ENCODE peak calls at places on chromosomes 6 and 20, in eight cellular contexts. A is left ventricle myocardium inferior, V is HFFc6, M is cardiac muscle cell, Y is PC-3, L is type B pancreatic cell, Z is RWPE1, B is cardiac fibroblast. E is an unnamed sample.

GRCh38 chr20:36802326-36803223 is 29.0 kb upstream of the DSN1 start:
- DNase-seq in M (no peak), V (peak), Y (peak), L (no peak), B (peak), Z (no peak), A (no peak), E (no peak)

GRCh38 chr6:158813032-158813431 is 6.1 kb downstream of the EZR start:
- DNase-seq in Z (no peak), Y (no peak), L (no peak), V (no peak), M (no peak), A (no peak), B (no peak), E (no peak)

GRCh38 chr6:2310042-2310441 is 64.6 kb upstream of the GMDS start:
- DNase-seq in Z (no peak), M (no peak), Y (no peak), V (no peak), B (no peak), L (no peak), A (no peak), E (no peak)

GRCh38 chr6:67300430-67301040 is 1334.5 kb upstream of the ADGRB3 start:
- DNase-seq in A (no peak), M (no peak), Z (no peak), L (no peak), B (no peak), Y (no peak), V (no peak), E (no peak)

GRCh38 chr6:42429836-42430235 is 21.9 kb downstream of the TRERF1 start:
- DNase-seq in Z (no peak), M (no peak), L (no peak), A (no peak), Y (no peak), B (no peak), V (no peak), E (no peak)

GRCh38 chr6:47464052-47464451 is 13.5 kb upstream of the CD2AP start:
- DNase-seq in B (no peak), L (no peak), A (no peak), M (no peak), Z (no peak), Y (peak), V (no peak), E (no peak)

GRCh38 chr20:43941476-43942212 is 27.0 kb downstream of the TOX2 start:
- DNase-seq in A (no peak), B (peak), L (no peak), V (no peak), M (no peak), Z (peak), Y (peak), E (no peak)

GRCh38 chr6:2480267-2480966 is 235.0 kb upstream of the GMDS start:
- DNase-seq in M (no peak), B (no peak), V (no peak), A (peak), L (no peak), Z (no peak), Y (no peak), E (no peak)

GRCh38 chr6:71678081-71678480 is 208.3 kb upstream of the RIMS1 start:
- DNase-seq in Z (no peak), Y (no peak), A (no peak), B (no peak), V (no peak), M (no peak), L (no peak), E (no peak)

GRCh38 chr20:21105429-21106170 is 558 bp downstream of the LINC00237 start:
- DNase-seq in M (no peak), A (no peak), L (peak), Z (no peak), Y (no peak), V (peak), B (no peak), E (peak)

GRCh38 chr6:37347177-37348145 is 6.3 kb upstream of the RNF8 start:
- DNase-seq in Z (no peak), L (no peak), B (no peak), M (no peak), A (no peak), Y (no peak), V (no peak), E (no peak)

GRCh38 chr20:15012551-15012950 is 675.1 kb upstream of the FLRT3 start:
- DNase-seq in V (no peak), Z (no peak), M (no peak), A (no peak), Y (no peak), L (no peak), B (no peak), E (peak)

GRCh38 chr6:94462231-94462630 is 1042.9 kb upstream of the EPHA7 start:
- DNase-seq in B (no peak), V (no peak), M (no peak), A (no peak), L (no peak), Y (no peak), Z (no peak), E (no peak)

GRCh38 chr6:27684264-27685211 is 211.6 kb upstream of the ZNF184 start:
- DNase-seq in Y (peak), B (peak), L (no peak), M (peak), Z (peak), V (peak), A (no peak), E (peak)

DNA sequence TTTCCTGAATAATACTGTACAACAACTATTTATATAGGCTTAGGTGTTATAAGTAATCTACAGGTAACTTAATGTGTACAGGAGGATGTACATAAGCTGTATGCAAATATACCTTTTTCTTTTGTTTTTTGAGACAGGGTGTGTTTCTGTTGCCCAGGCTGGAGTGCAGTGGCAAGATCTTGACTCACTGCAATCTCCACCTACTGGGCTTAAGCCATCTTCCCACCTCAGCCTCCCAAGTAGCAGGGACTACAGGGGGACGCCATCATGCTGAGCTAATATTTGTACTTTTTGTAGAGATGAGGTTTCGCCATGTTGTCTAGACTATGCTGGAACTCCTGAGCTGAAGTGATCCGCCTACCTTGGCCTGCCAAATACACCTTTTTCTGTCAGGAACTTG is 191.7 kb upstream of the ZNF217 start:
- DNase-seq in B (no peak), Z (no peak), A (no peak), Y (peak), M (no peak), V (no peak), L (no peak), E (no peak)
- TF ChIP-seq CTCF in B (no peak), Z (no peak), A (no peak), Y (no peak), M (no peak), V (no peak), L (no peak), E (no peak)

GRCh38 chr6:63097222-63097621 is 114.0 kb upstream of the FKBP1C start:
- DNase-seq in L (no peak), V (no peak), Y (no peak), B (no peak), Z (no peak), A (no peak), M (no peak), E (no peak)

GRCh38 chr6:63100066-63100465 is 111.2 kb upstream of the FKBP1C start:
- DNase-seq in V (no peak), M (no peak), A (no peak), L (no peak), B (no peak), Y (no peak), Z (no peak), E (no peak)

GRCh38 chr6:63094947-63095346 is 116.3 kb upstream of the FKBP1C start:
- DNase-seq in L (no peak), V (no peak), Z (no peak), A (no peak), Y (no peak), M (no peak), B (no peak), E (no peak)
- TF ChIP-seq CTCF in L (no peak), V (no peak), Z (no peak), A (no peak), Y (no peak), M (no peak), B (no peak), E (no peak)

GRCh38 chr20:58194176-58194796 is 34.2 kb downstream of the ANKRD60 start:
- DNase-seq in A (no peak), Z (no peak), B (no peak), V (no peak), M (no peak), Y (no peak), L (no peak), E (no peak)

GRCh38 chr20:58195047-58195446 is 33.4 kb downstream of the ANKRD60 start:
- DNase-seq in B (no peak), L (no peak), A (no peak), Z (no peak), M (no peak), Y (no peak), V (no peak), E (no peak)

GRCh38 chr20:58196402-58197184 is 31.9 kb downstream of the ANKRD60 start:
- DNase-seq in Z (no peak), A (no peak), M (no peak), L (no peak), Y (no peak), V (no peak), B (no peak), E (no peak)

GRCh38 chr20:58192065-58192464 is 36.4 kb downstream of the ANKRD60 start:
- DNase-seq in V (no peak), A (no peak), L (no peak), B (no peak), Z (no peak), M (no peak), Y (no peak), E (no peak)

DNA sequence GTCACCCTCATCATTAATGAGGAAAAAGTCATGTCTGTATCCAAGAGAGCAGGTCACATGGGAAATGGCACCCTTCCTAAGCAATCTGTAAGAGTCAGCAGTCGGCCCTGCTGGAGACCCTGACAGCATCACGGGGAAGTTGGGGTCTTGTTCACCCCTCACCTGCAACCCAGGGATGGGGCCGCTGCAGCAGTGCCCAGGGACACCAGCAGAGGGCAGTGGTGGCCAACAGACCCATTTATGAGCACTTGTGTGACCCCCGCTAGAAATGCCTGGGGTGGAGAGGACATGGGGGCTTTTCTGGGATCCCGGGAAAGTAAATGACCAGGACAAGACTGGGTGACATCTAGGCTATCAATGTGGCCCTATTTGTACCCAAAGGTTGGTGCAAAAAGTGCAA is 35.9 kb downstream of the ANKRD60 start:
- DNase-seq in V (no peak), M (no peak), B (no peak), A (no peak), Y (no peak), Z (no peak), L (no peak), E (peak)
- TF ChIP-seq CTCF in V (peak), M (peak), B (peak), A (peak), Y (peak), Z (peak), L (peak), E (peak)

GRCh38 chr6:31193206-31193605 is 22.7 kb upstream of the POU5F1 start:
- DNase-seq in B (no peak), M (no peak), Y (no peak), A (no peak), Z (no peak), L (no peak), V (no peak), E (no peak)
- TF ChIP-seq CTCF in B (no peak), M (no peak), Y (no peak), A (no peak), Z (no peak), L (no peak), V (no peak), E (no peak)

E was measured in nephron progenitor cell.